ENCODE peak calls at places on chromosomes 16 and 17, in six cellular contexts. I is keratinocyte, N is breast epithelium, L is tibial nerve, P is uterus, W is dorsolateral prefrontal cortex. F is an unnamed sample.

GRCh38 chr17:44004077-44004760 is at the start of gene NAGS:
- DNase-seq in I (no peak), P (no peak), L (no peak), W (no peak), N (no peak), F (no peak)

GRCh38 chr16:82954224-82954929 is 327.6 kb downstream of the CDH13 start:
- DNase-seq in P (no peak), I (no peak), N (no peak), W (no peak), L (no peak), F (no peak)

GRCh38 chr17:83195330-83196087 is 116.1 kb downstream of the METRNL start:
- DNase-seq in N (peak), L (peak), I (no peak), P (peak), W (no peak), F (no peak)

GRCh38 chr16:59296002-59296401 is 561.9 kb upstream of the GOT2 start:
- DNase-seq in L (no peak), N (no peak), W (no peak), I (no peak), P (no peak), F (no peak)

GRCh38 chr17:50323060-50323459 is 22.9 kb upstream of the XYLT2 start:
- DNase-seq in I (no peak), P (no peak), N (no peak), L (no peak), W (no peak), F (no peak)

GRCh38 chr17:79003661-79004411 is 5.7 kb downstream of the CANT1 start:
- DNase-seq in P (peak), L (no peak), N (no peak), W (no peak), I (no peak), F (no peak)

GRCh38 chr17:65593870-65594584 is 32.6 kb upstream of the AXIN2 start:
- DNase-seq in P (no peak), I (no peak), N (no peak), W (no peak), L (no peak), F (no peak)

GRCh38 chr17:5595831-5596230 is 11.5 kb upstream of the NLRP1 start:
- DNase-seq in I (no peak), N (no peak), W (no peak), L (no peak), P (no peak), F (no peak)

GRCh38 chr17:19771971-19772630 is 24.0 kb upstream of the ALDH3A1 start:
- DNase-seq in I (no peak), W (no peak), P (no peak), N (no peak), L (no peak), F (no peak)
- H3K27ac ChIP-seq in I (no peak), W (no peak), P (no peak), N (peak), L (peak), F (no peak)

GRCh38 chr16:28260193-28260592 is 32.1 kb upstream of the SBK1 start:
- DNase-seq in I (no peak), L (no peak), P (no peak), N (no peak), W (no peak), F (no peak)

GRCh38 chr16:28258571-28258970 is 33.8 kb upstream of the SBK1 start:
- DNase-seq in I (no peak), N (no peak), P (no peak), L (no peak), W (peak), F (no peak)

GRCh38 chr16:28261916-28262315 is 30.4 kb upstream of the SBK1 start:
- DNase-seq in I (no peak), L (no peak), P (no peak), W (no peak), N (no peak), F (no peak)

GRCh38 chr16:28259091-28259780 is 33.1 kb upstream of the SBK1 start:
- DNase-seq in N (no peak), L (no peak), W (no peak), I (no peak), P (no peak), F (no peak)

GRCh38 chr16:28259781-28260150 is 32.6 kb upstream of the SBK1 start:
- DNase-seq in P (no peak), N (no peak), L (no peak), I (no peak), W (no peak), F (no peak)
- H3K27ac ChIP-seq in P (no peak), N (no peak), L (no peak), I (no peak), W (no peak), F (no peak)

DNA sequence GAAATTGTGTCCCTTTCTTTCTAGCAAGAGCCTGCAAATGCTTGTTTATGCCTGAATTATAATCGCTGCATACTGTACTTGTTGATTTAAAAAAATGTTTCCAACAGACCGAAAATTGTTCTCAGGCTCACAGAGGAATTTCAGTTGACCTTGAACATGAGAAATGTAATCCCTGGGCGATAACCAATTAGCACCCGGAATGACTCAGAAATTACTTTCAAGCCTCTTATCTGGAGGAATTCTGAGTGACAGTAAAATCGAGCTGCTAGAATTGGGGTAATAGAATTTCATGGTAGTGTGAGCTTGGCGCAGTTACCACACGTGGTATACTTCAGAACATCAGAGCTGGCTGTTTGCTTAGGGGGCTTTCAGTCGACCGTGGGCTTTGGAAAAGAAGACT is 139.1 kb upstream of the CACNG3 start:
- DNase-seq in I (no peak), L (no peak), W (no peak), N (no peak), P (no peak), F (no peak)
- H3K27ac ChIP-seq in I (no peak), L (no peak), W (no peak), N (no peak), P (no peak), F (no peak)

GRCh38 chr17:75703191-75703590 is 18.1 kb upstream of the ITGB4 start:
- DNase-seq in N (no peak), W (no peak), L (no peak), P (no peak), I (no peak), F (no peak)

GRCh38 chr17:75707096-75707720 is 14.1 kb upstream of the ITGB4 start:
- DNase-seq in W (no peak), P (peak), L (no peak), I (no peak), N (no peak), F (no peak)

GRCh38 chr17:75703591-75703990 is 17.7 kb upstream of the ITGB4 start:
- DNase-seq in P (no peak), W (no peak), N (no peak), I (no peak), L (no peak), F (no peak)

GRCh38 chr17:75706042-75706728 is 15.1 kb upstream of the ITGB4 start:
- DNase-seq in N (no peak), W (no peak), P (no peak), L (no peak), I (no peak), F (no peak)

GRCh38 chr17:75704963-75705875 is 16.0 kb upstream of the ITGB4 start:
- DNase-seq in L (no peak), I (no peak), P (no peak), N (no peak), W (no peak), F (no peak)
- H3K27ac ChIP-seq in L (peak), I (no peak), P (no peak), N (peak), W (peak), F (no peak)

F was measured in epithelial cell of prostate.